ENCODE peak calls at places on chromosome X, in nine cellular contexts. V, A, O, L, Z, G, P, J and W are unnamed samples.

GRCh38 chrX:130060122-130061069 is 49.9 kb downstream of the ELF4 start:
- DNase-seq in O (peak; percentile 35), J (peak; percentile 68), P (peak; percentile 86), Z (peak; percentile 67), G (peak; percentile 81), A (peak; percentile 82), V (peak; percentile 89), L (peak; percentile 86), W (peak; percentile 83)

GRCh38 chrX:36908801-36909403 is 99.3 kb upstream of the FAM47C start:
- DNase-seq in L (no peak), P (peak; percentile 67), A (no peak), O (peak; percentile 39), G (peak; percentile 60), Z (peak; percentile 40), V (peak; percentile 1), J (no peak), W (no peak)

GRCh38 chrX:153317996-153318722 is 3.4 kb downstream of the PNMA6F start:
- DNase-seq in G (no peak), Z (no peak), P (no peak), J (no peak), A (no peak), V (no peak), O (no peak), L (no peak), W (no peak)

GRCh38 chrX:119885554-119886428 is 9.9 kb upstream of the AKAP14 start:
- DNase-seq in Z (peak; percentile 11), O (no peak), A (no peak), G (no peak), P (peak; percentile 31), J (peak; percentile 34), V (peak; percentile 40), L (peak; percentile 29), W (no peak)

GRCh38 chrX:124307253-124307907 is 25.1 kb upstream of the TEX13D start:
- DNase-seq in A (no peak), G (no peak), Z (no peak), J (no peak), P (no peak), V (no peak), L (no peak), O (no peak), W (no peak)

GRCh38 chrX:5042563-5042962 is 1186.1 kb downstream of the NLGN4X start:
- DNase-seq in Z (no peak), O (no peak), V (no peak), L (no peak), A (no peak), P (no peak), J (no peak), G (no peak), W (no peak)

GRCh38 chrX:23765868-23766267 is 17.1 kb upstream of the SAT1 start:
- DNase-seq in J (no peak), V (no peak), Z (no peak), L (no peak), P (no peak), O (no peak), G (no peak), A (no peak), W (no peak)

GRCh38 chrX:46444011-46444410 is 101.2 kb downstream of the ZNF674 start:
- DNase-seq in L (no peak), P (peak; percentile 85), A (no peak), G (peak; percentile 46), J (no peak), V (peak; percentile 14), O (peak; percentile 78), Z (peak; percentile 72), W (no peak)

GRCh38 chrX:115892787-115893671 is 277.5 kb upstream of the AGTR2 start:
- DNase-seq in L (peak; percentile 79), G (no peak), J (peak; percentile 52), O (no peak), P (peak; percentile 71), V (peak; percentile 63), Z (peak; percentile 45), A (peak; percentile 68), W (peak; percentile 70)

GRCh38 chrX:136047001-136047642 is 61.9 kb downstream of the SLC9A6 start:
- DNase-seq in A (no peak), V (no peak), L (no peak), J (no peak), O (peak; percentile 29), G (no peak), P (peak; percentile 90), Z (no peak), W (no peak)

GRCh38 chrX:108946531-108946930 is 210.2 kb upstream of the IRS4 start:
- DNase-seq in P (no peak), G (no peak), O (no peak), L (no peak), A (no peak), Z (no peak), V (no peak), J (no peak), W (no peak)

GRCh38 chrX:20527458-20528099 is 260.9 kb upstream of the RPS6KA3 start:
- DNase-seq in P (peak; percentile 61), L (no peak), O (no peak), V (peak; percentile 4), J (peak; percentile 45), Z (peak; percentile 36), A (no peak), G (peak; percentile 33), W (no peak)

GRCh38 chrX:56817179-56817578 is 88.1 kb downstream of the NBDY start:
- DNase-seq in L (no peak), V (no peak), P (no peak), Z (no peak), A (no peak), J (no peak), O (no peak), G (no peak), W (no peak)

GRCh38 chrX:15301924-15302323 is 13.5 kb downstream of the ASB11 start:
- DNase-seq in G (peak; percentile 59), V (no peak), O (no peak), Z (peak; percentile 36), P (no peak), J (no peak), L (peak; percentile 24), A (no peak), W (no peak)

GRCh38 chrX:20263474-20263873 is 3.2 kb downstream of the RPS6KA3 start:
- DNase-seq in O (peak; percentile 33), J (peak; percentile 19), P (peak; percentile 70), L (no peak), A (no peak), G (no peak), V (peak; percentile 7), Z (peak; percentile 57), W (no peak)

GRCh38 chrX:70196961-70197805 is 19.9 kb downstream of the DGAT2L6 start:
- DNase-seq in J (peak; percentile 67), Z (peak; percentile 61), G (peak; percentile 75), V (peak; percentile 74), L (peak; percentile 67), A (peak; percentile 22), P (peak; percentile 88), O (peak; percentile 62), W (peak; percentile 51)

DNA sequence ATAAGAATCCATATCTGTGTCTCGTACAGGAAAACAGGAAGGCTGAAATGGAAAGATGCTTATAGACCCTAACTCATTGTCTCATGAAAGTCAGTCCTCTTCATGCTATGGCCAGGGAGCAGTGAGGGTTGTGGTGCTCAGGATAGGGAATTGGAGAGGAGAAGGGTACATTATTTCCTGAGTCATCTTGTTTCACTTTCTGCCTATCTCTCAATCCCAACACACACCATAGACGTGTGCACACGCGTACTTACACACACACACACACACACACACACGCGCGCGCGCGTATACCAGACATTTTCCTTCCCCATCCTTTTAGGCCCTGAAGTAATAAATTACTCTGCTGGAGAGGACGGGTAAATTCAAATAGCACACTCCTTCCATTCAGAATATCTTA is 53.7 kb upstream of the PRRG3 start:
- DNase-seq in Z (no peak), G (no peak), A (no peak), P (no peak), J (no peak), V (no peak), O (no peak), L (no peak), W (no peak)
- H3K27me3 ChIP-seq in Z (no peaks in the 10 kb centered on the region), G (no peaks in the 10 kb centered on the region), A (no peaks in the 10 kb centered on the region), P (no peaks in the 10 kb centered on the region), J (no peaks in the 10 kb centered on the region), V (no peaks in the 10 kb centered on the region), O (no peaks in the 10 kb centered on the region), L (no peaks in the 10 kb centered on the region), W (no peaks in the 10 kb centered on the region)

GRCh38 chrX:110338850-110339373 is 19.7 kb upstream of the RTL9 start:
- DNase-seq in O (peak; percentile 70), L (no peak), P (no peak), G (no peak), A (no peak), V (no peak), Z (no peak), J (no peak), W (peak; percentile 40)
- H3K27me3 ChIP-seq in O (no peaks in the 10 kb centered on the region), L (no peaks in the 10 kb centered on the region), P (no peaks in the 10 kb centered on the region), G (no peaks in the 10 kb centered on the region), A (no peaks in the 10 kb centered on the region), V (no peaks in the 10 kb centered on the region), Z (no peaks in the 10 kb centered on the region), J (no peaks in the 10 kb centered on the region), W (peaks cover 4% of the 10 kb centered on the region)

DNA sequence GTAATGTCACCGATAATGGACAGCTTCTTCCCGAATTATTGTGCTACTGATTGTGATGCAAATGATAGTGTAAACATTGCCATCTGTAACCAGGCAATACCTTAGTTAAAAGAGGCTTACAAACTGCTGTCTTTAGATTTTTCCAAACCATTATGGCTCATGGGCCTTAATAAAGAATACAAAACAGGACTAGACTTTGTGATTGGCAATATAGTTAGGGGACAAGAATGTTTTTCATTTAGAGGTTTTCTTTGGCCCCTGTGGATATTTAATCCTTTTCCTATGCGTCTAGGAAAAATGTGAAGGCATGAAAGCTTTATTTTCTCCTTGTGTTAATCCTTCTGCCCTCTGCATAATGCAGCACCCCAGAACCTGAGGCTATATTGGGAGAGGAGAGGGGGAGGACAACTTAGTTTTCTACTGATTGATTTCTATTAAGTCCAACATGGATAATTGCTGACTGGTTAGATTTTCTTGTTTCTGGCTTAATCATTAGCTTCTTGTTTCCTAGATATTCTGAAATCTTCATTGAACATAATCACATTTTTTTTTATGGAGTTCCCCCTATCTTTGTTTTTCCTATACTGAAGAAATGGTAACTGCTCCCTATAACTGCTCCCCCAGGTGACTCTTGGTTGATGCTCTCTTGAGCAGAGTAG is 1.9 kb downstream of the PRPS1 start:
- DNase-seq in Z (no peak), O (no peak), P (no peak), V (no peak), L (no peak), G (no peak), J (no peak), A (no peak), W (no peak)
- H3K27me3 ChIP-seq in Z (no peaks in the 10 kb centered on the region), O (no peaks in the 10 kb centered on the region), P (no peaks in the 10 kb centered on the region), V (no peaks in the 10 kb centered on the region), L (no peaks in the 10 kb centered on the region), G (no peaks in the 10 kb centered on the region), J (no peaks in the 10 kb centered on the region), A (no peaks in the 10 kb centered on the region), W (no peaks in the 10 kb centered on the region)

DNA sequence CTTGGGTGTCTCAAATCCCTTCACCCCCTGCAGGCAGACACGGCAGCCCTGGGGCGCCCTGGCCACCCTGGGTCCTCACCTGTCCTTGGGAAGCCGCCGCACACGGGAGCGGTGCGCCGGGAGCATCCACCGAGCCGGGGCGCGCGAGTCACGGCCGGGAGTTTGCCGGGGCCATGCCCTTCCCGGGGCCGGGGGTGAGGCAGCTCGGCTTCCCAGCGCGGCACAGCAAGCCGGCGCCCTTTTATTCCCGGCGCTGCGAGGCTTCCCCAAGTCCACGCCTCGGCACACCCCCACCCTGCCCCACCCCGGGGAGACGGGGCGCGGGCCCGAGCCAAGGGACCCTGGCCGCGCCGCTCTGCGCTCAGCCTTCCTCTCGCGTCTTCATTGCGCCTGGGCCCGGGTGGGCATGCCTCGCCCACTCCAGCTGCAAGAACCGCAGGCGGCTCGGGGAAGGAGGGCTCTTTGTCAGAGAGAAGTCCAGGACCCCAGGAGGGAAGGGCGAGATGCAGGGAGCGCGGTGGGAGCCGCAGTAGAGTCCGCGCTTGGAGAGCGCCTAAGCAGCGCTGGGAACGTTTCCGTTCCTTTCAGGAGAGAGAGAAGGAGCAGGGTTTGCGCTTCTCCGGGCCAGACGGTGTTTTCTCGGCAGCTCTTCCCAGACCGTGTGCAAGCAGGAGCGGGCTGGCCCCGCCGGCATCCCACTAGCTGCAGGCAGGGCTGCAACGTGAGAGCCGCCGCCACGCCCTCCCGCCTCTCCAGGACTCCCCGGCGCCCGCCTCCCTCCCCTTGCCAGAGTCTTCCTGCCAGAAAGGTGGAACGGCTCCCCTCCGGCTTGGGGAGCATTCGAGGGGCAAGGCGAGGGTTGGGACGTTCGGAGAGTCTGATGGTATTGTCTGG is at the start of gene MXRA5:
- DNase-seq in J (no peak), L (no peak), Z (peak; percentile 64), V (no peak), A (peak; percentile 32), P (no peak), G (peak; percentile 52), O (peak; percentile 52), W (no peak)
- H3K27me3 ChIP-seq in J (no peaks in the 10 kb centered on the region), L (peaks cover 8% of the 10 kb centered on the region), Z (peaks cover 67% of the 10 kb centered on the region), V (peaks cover 8% of the 10 kb centered on the region), A (no peaks in the 10 kb centered on the region), P (peaks cover 30% of the 10 kb centered on the region), G (no peaks in the 10 kb centered on the region), O (no peaks in the 10 kb centered on the region), W (peaks cover 34% of the 10 kb centered on the region)